ENCODE peak calls at places on chromosomes 3 and 15, in four cellular contexts. V is NCI-H2081, L is amniotic epithelial cell, M is iris pigment epithelial cell. G is an unnamed sample.

GRCh38 chr3:127069814-127070440 is 87.0 kb downstream of the PLXNA1 start:
- DNase-seq in L (no peak), M (no peak), V (no peak), G (no peak)

GRCh38 chr3:22288756-22289155 is 537.7 kb upstream of the ZNF385D start:
- DNase-seq in M (no peak), V (no peak), L (no peak), G (no peak)

GRCh38 chr15:82833283-82833682 is 23.9 kb downstream of the WHAMM start:
- DNase-seq in M (no peak), L (no peak), V (no peak), G (no peak)

GRCh38 chr3:3196148-3196861 is 16.8 kb upstream of the CRBN start:
- DNase-seq in M (peak; percentile 21), V (peak; percentile 3), L (no peak), G (no peak)

GRCh38 chr15:64521201-64521600 is 60.8 kb downstream of the ZNF609 start:
- DNase-seq in V (no peak), M (no peak), L (no peak), G (no peak)

GRCh38 chr3:24713516-24713915 is 218.9 kb upstream of the THRB start:
- DNase-seq in M (no peak), V (peak; percentile 47), L (no peak), G (no peak)

GRCh38 chr3:124791639-124792111 is 61.4 kb downstream of the UMPS start:
- DNase-seq in M (peak; percentile 96), V (no peak), L (peak; percentile 96), G (peak; percentile 83)

GRCh38 chr3:112739252-112739945 is 98.5 kb upstream of the CCDC80 start:
- DNase-seq in L (no peak), M (peak; percentile 11), V (no peak), G (no peak)

GRCh38 chr3:29335438-29335837 is 54.6 kb downstream of the RBMS3 start:
- DNase-seq in V (peak; percentile 78), L (peak; percentile 96), M (peak; percentile 99), G (peak; percentile 82)

GRCh38 chr3:11212301-11212613 is 58.0 kb downstream of the HRH1 start:
- DNase-seq in V (no peak), L (peak; percentile 45), M (no peak), G (no peak)

GRCh38 chr3:9942164-9942563 is 8.5 kb downstream of the CRELD1 start:
- DNase-seq in V (no peak), L (no peak), M (no peak), G (no peak)

GRCh38 chr3:125024817-125025216 is 31.0 kb downstream of the HEG1 start:
- DNase-seq in L (no peak), M (peak; percentile 38), V (peak; percentile 18), G (peak; percentile 41)

GRCh38 chr3:8739757-8740508 is 6.3 kb downstream of the CAV3 start:
- DNase-seq in L (peak; percentile 72), V (no peak), M (peak; percentile 72), G (no peak)

GRCh38 chr15:78266229-78266628 is 1.9 kb downstream of the DNAJA4 start:
- DNase-seq in V (peak; percentile 48), M (no peak), L (no peak), G (no peak)

GRCh38 chr3:63753567-63753966 is 65.5 kb upstream of the C3orf49 start:
- DNase-seq in V (no peak), M (peak; percentile 38), L (peak; percentile 50), G (no peak)

GRCh38 chr3:129314757-129315385 is 36.2 kb downstream of the HMCES start:
- DNase-seq in L (peak; percentile 70), V (peak; percentile 99), M (peak; percentile 82), G (peak; percentile 90)

GRCh38 chr3:111808439-111808838 is 50.6 kb upstream of the PHLDB2 start:
- DNase-seq in V (no peak), M (peak; percentile 71), L (peak; percentile 81), G (no peak)

GRCh38 chr3:181300033-181300432 is 310.5 kb upstream of the DNAJC19 start:
- DNase-seq in L (no peak), M (no peak), V (no peak), G (no peak)

GRCh38 chr3:165636682-165637010 is 200.6 kb downstream of the BCHE start:
- DNase-seq in M (no peak), L (no peak), V (no peak), G (no peak)

GRCh38 chr3:46393554-46394434 is 13.1 kb downstream of the CCR5AS start:
- DNase-seq in M (peak; percentile 52), L (peak; percentile 75), V (no peak), G (no peak)

GRCh38 chr3:123348-123747 is 73.2 kb upstream of the CHL1 start:
- DNase-seq in L (no peak), V (no peak), M (no peak), G (no peak)

GRCh38 chr15:81015595-81016252 is 15.0 kb downstream of the TLNRD1 start:
- DNase-seq in V (no peak), L (no peak), M (no peak), G (no peak)